ENCODE peak calls at places on chromosomes 16 and 17, in four cellular contexts. Q is GM10248, J is fibroblast of pulmonary artery, X is left lung. K is an unnamed sample.

GRCh38 chr17:19533718-19534561 is at the start of gene SLC47A1:
- DNase-seq in Q (no peak), J (peak; percentile 42), X (no peak), K (no peak)

GRCh38 chr16:10736926-10737625 is 6.6 kb upstream of the NUBP1 start:
- DNase-seq in X (no peak), Q (peak; percentile 81), J (peak; percentile 77), K (peak; percentile 80)

GRCh38 chr17:56914641-56915263 is 903 bp upstream of the TRIM25 start:
- DNase-seq in J (peak; percentile 13), Q (peak; percentile 9), X (no peak), K (no peak)

GRCh38 chr16:87375426-87376135 is 8.0 kb downstream of the FBXO31 start:
- DNase-seq in J (peak; percentile 38), Q (no peak), X (no peak), K (peak; percentile 63)

GRCh38 chr17:27408891-27409290 is 47.4 kb upstream of the KSR1 start:
- DNase-seq in X (peak; percentile 26), Q (no peak), J (peak; percentile 44), K (peak; percentile 55)

GRCh38 chr16:29994613-29995329 is 646 bp downstream of the HIRIP3 start:
- DNase-seq in Q (peak; percentile 80), J (peak; percentile 36), X (no peak), K (peak; percentile 79)

GRCh38 chr17:69375229-69375628 is 39.3 kb upstream of the MAP2K6 start:
- DNase-seq in J (no peak), X (no peak), Q (no peak), K (no peak)

GRCh38 chr17:48198950-48199541 is 91.5 kb downstream of the SNX11 start:
- DNase-seq in J (no peak), Q (peak; percentile 25), X (no peak), K (no peak)

GRCh38 chr17:73710095-73710592 is 65.9 kb upstream of the SDK2 start:
- DNase-seq in Q (peak; percentile 76), X (peak; percentile 47), J (peak; percentile 65), K (peak; percentile 56)

GRCh38 chr17:75845058-75845711 is 981 bp upstream of the UNC13D start:
- DNase-seq in J (peak; percentile 60), X (peak; percentile 91), Q (peak; percentile 91), K (peak; percentile 77)

GRCh38 chr17:76405967-76406647 is 21.7 kb downstream of the SPHK1 start:
- DNase-seq in X (no peak), J (no peak), Q (peak; percentile 50), K (no peak)

GRCh38 chr17:61458491-61459433 is 6.5 kb downstream of the TBX4 start:
- DNase-seq in X (no peak), Q (no peak), J (no peak), K (no peak)

GRCh38 chr17:13492351-13493122 is 109.2 kb downstream of the HS3ST3A1 start:
- DNase-seq in J (no peak), Q (no peak), X (no peak), K (no peak)

GRCh38 chr17:82791532-82791931 is 39.7 kb downstream of the TBCD start:
- DNase-seq in X (no peak), J (peak; percentile 94), Q (no peak), K (peak; percentile 84)

GRCh38 chr17:17377568-17377967 is 74.4 kb downstream of the NT5M start:
- DNase-seq in J (no peak), Q (no peak), X (peak; percentile 61), K (no peak)

GRCh38 chr17:7217113-7217987 is 2.3 kb downstream of the DLG4 start:
- DNase-seq in X (peak; percentile 56), J (peak; percentile 84), Q (no peak), K (peak; percentile 43)

GRCh38 chr17:52157161-52157560 is 1.4 kb downstream of the CA10 start:
- DNase-seq in J (no peak), Q (no peak), X (no peak), K (no peak)

GRCh38 chr16:86346034-86346433 is 164.3 kb upstream of the FOXF1 start:
- DNase-seq in J (no peak), X (no peak), Q (no peak), K (no peak)

GRCh38 chr17:37833237-37833859 is 88.5 kb upstream of the HNF1B start:
- DNase-seq in X (no peak), Q (peak; percentile 62), J (no peak), K (no peak)

GRCh38 chr16:4936991-4937781 is at the start of gene PPL:
- DNase-seq in J (no peak), Q (peak; percentile 83), X (peak; percentile 87), K (peak; percentile 86)

GRCh38 chr16:77555101-77555500 is 120.3 kb upstream of the ADAMTS18 start:
- DNase-seq in J (no peak), Q (no peak), X (no peak), K (no peak)

GRCh38 chr17:82315703-82316358 is 1.6 kb downstream of the CD7 start:
- DNase-seq in J (no peak), Q (no peak), X (no peak), K (no peak)

GRCh38 chr16:27344707-27345106 is 30.9 kb downstream of the IL4R start:
- DNase-seq in J (no peak), Q (no peak), X (no peak), K (no peak)

GRCh38 chr16:22977294-22977697 is 163.3 kb downstream of the HS3ST2 start:
- DNase-seq in X (no peak), J (no peak), Q (no peak), K (peak; percentile 10)
- TF ChIP-seq CTCF in X (peak; percentile 12), J (peak; percentile 7), Q (peak; percentile 12), K (peak; percentile 35)

DNA sequence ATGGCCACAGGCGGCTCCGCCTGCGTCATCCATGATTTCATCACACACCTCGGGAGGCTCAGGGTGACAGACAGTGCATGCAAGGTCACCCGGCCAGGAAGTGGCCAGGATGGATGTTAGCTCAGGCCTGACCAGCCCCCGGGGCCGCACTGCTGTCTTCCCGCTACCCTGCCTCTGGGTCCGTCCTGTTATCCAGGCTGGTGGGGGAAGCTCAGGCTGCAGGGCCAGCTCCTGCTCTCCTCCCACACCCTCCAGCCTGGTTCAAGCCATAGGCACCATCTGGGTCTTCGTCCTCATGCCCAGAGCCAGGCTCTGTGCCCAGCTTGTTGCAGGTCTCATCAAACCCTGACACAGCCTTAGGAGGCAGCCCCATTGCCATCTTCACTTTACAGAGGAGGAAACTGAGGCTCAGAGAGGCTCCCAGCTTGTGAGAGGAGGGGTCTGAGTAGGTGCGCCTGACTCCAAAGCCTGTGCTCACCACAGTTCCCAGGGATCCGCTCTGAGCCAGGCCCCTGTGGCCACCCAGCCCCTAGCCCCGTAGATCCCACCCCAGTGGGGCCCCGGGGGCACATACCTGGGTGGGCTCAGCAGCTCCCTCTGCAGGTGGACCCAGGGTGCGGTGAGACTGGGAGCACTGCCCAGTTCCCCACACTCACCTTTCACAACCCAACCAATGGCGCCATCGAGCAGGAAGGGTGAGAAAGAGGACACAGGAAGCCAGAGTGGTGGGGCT is 414 bp upstream of the ADGRG3 start:
- DNase-seq in J (no peak), X (peak; percentile 80), Q (no peak), K (peak; percentile 76)
- TF ChIP-seq CTCF in J (no peak), X (peak; percentile 45), Q (no peak), K (no peak)

GRCh38 chr17:30942311-30943079 is 20.8 kb downstream of the ADAP2 start:
- DNase-seq in Q (no peak), X (no peak), J (no peak), K (no peak)
- TF ChIP-seq CTCF in Q (no peak), X (no peak), J (no peak), K (no peak)

GRCh38 chr16:28556914-28557320 is 3.2 kb downstream of the SGF29 start:
- DNase-seq in J (no peak), X (no peak), Q (no peak), K (no peak)

GRCh38 chr16:28554634-28555423 is 1.1 kb downstream of the SGF29 start:
- DNase-seq in Q (no peak), J (no peak), X (no peak), K (no peak)

GRCh38 chr16:28555593-28555992 is 1.9 kb downstream of the SGF29 start:
- DNase-seq in Q (no peak), J (no peak), X (no peak), K (no peak)

GRCh38 chr16:28549301-28549899 is 4.3 kb upstream of the SGF29 start:
- DNase-seq in J (peak; percentile 68), X (no peak), Q (no peak), K (peak; percentile 61)

GRCh38 chr16:28553776-28554633 is at the start of gene SGF29:
- DNase-seq in J (peak; percentile 96), Q (peak; percentile 96), X (peak; percentile 93), K (peak; percentile 84)
- TF ChIP-seq CTCF in J (peak; percentile 10), Q (peak; percentile 31), X (peak; percentile 32), K (no peak)

GRCh38 chr17:2711608-2712299 is at the start of gene CLUH:
- DNase-seq in X (peak; percentile 96), Q (peak; percentile 99), J (peak; percentile 98), K (peak; percentile 98)
- TF ChIP-seq CTCF in X (peak; percentile 11), Q (no peak), J (no peak), K (no peak)

GRCh38 chr17:64306850-64307463 is 43.9 kb upstream of the TEX2 start:
- DNase-seq in X (peak; percentile 68), J (peak; percentile 88), Q (peak; percentile 73), K (peak; percentile 82)
- TF ChIP-seq CTCF in X (peak; percentile 82), J (peak; percentile 74), Q (peak; percentile 88), K (peak; percentile 78)